ENCODE peak calls at places on chromosomes 6 and 20, in ten cellular contexts. Z, G, P, M, O, R, Y, E, W and X are unnamed samples.
A peak's percentile ranks its signal among the peaks of the same experiment; 100 is the strongest.

GRCh38 chr6:135478626-135479025 is 18.9 kb downstream of the AHI1 start:
- DNase-seq in Z (no peak), G (no peak), P (no peak), M (no peak), O (no peak), R (no peak), Y (no peak), E (no peak), W (no peak), X (no peak)

GRCh38 chr20:61835301-61835700 is 230.4 kb downstream of the TAF4 start:
- DNase-seq in Z (no peak), G (no peak), P (no peak), M (no peak), O (no peak), R (peak; percentile 12), Y (no peak), E (no peak), W (no peak), X (no peak)

GRCh38 chr20:13205848-13206434 is 15.1 kb upstream of the ISM1 start:
- DNase-seq in Z (no peak), G (no peak), P (no peak), M (no peak), O (no peak), R (no peak), Y (no peak), E (no peak), W (no peak), X (no peak)

GRCh38 chr6:10347561-10348327 is 67.1 kb downstream of the TFAP2A start:
- DNase-seq in Z (no peak), G (no peak), P (no peak), M (peak; percentile 18), O (no peak), R (no peak), Y (no peak), E (no peak), W (peak; percentile 45), X (no peak)

GRCh38 chr6:21900730-21901129 is 307.2 kb downstream of the SOX4 start:
- DNase-seq in Z (no peak), G (peak; percentile 75), P (no peak), M (peak; percentile 70), O (no peak), R (no peak), Y (no peak), E (peak; percentile 66), W (peak; percentile 87), X (no peak)

GRCh38 chr20:52031206-52031573 is 160.4 kb downstream of the ZFP64 start:
- DNase-seq in Z (no peak), G (no peak), P (no peak), M (no peak), O (peak; percentile 38), R (no peak), Y (no peak), E (no peak), W (no peak), X (no peak)

GRCh38 chr6:44000164-44000842 is 126.9 kb downstream of the MRPL14 start:
- DNase-seq in Z (peak; percentile 84), G (no peak), P (peak; percentile 75), M (no peak), O (no peak), R (peak; percentile 85), Y (no peak), E (no peak), W (peak; percentile 22), X (no peak)

GRCh38 chr6:75760320-75760719 is 11.3 kb downstream of the MYO6 start:
- DNase-seq in Z (no peak), G (no peak), P (no peak), M (no peak), O (no peak), R (no peak), Y (no peak), E (no peak), W (no peak), X (no peak)

GRCh38 chr6:101393291-101394251 is at the start of gene GRIK2:
- DNase-seq in Z (no peak), G (peak; percentile 33), P (peak; percentile 23), M (peak; percentile 56), O (no peak), R (no peak), Y (no peak), E (no peak), W (peak; percentile 7), X (no peak)

GRCh38 chr6:68778356-68779020 is 143.4 kb downstream of the ADGRB3 start:
- DNase-seq in Z (no peak), G (peak; percentile 78), P (peak; percentile 26), M (peak; percentile 38), O (no peak), R (no peak), Y (no peak), E (peak; percentile 51), W (peak; percentile 39), X (no peak)

GRCh38 chr6:142387997-142388815 is 86.4 kb downstream of the ADGRG6 start:
- DNase-seq in Z (no peak), G (peak; percentile 82), P (peak; percentile 27), M (peak; percentile 43), O (no peak), R (no peak), Y (no peak), E (peak; percentile 81), W (peak; percentile 39), X (no peak)

GRCh38 chr20:61482425-61482887 is 230.4 kb downstream of the CDH4 start:
- DNase-seq in Z (no peak), G (no peak), P (no peak), M (no peak), O (no peak), R (no peak), Y (no peak), E (no peak), W (no peak), X (no peak)

GRCh38 chr20:62908971-62909791 is 17.1 kb downstream of the DIDO1 start:
- DNase-seq in Z (no peak), G (no peak), P (no peak), M (no peak), O (no peak), R (no peak), Y (no peak), E (no peak), W (no peak), X (no peak)

GRCh38 chr6:3311798-3312197 is 53.1 kb downstream of the PSMG4 start:
- DNase-seq in Z (no peak), G (no peak), P (no peak), M (no peak), O (no peak), R (no peak), Y (no peak), E (no peak), W (no peak), X (no peak)

GRCh38 chr6:125868996-125869395 is 78.2 kb downstream of the NCOA7 start:
- DNase-seq in Z (no peak), G (no peak), P (no peak), M (no peak), O (no peak), R (no peak), Y (peak; percentile 42), E (peak; percentile 36), W (no peak), X (no peak)

GRCh38 chr20:53948383-53949318 is 121.7 kb downstream of the BCAS1 start:
- DNase-seq in Z (no peak), G (no peak), P (no peak), M (no peak), O (no peak), R (no peak), Y (no peak), E (no peak), W (no peak), X (no peak)

DNA sequence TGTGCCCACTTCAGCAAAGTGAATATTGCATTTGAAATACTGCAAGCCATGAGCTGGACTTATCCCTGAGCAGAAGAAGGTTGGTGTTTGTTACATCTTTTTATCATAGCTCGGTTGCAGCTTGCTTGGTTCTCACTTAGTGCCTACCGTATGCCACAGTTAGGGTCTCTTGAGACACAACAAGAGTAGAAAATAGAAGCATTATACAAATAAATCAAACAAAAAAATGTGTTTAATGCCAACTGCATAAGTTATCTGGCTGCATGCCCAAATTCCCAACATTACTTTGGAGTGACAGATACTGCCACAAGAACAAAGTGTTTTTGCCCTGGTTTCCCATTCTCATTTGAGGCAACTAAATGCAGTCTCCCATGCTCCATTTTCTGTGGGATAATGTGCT is 53.9 kb upstream of the LAMP5 start:
- DNase-seq in Z (no peak), G (peak; percentile 48), P (no peak), M (peak; percentile 40), O (no peak), R (no peak), Y (no peak), E (peak; percentile 34), W (peak; percentile 41), X (no peak)
- H3K4me3 ChIP-seq in Z (no peak overlapping the region), G (no peak overlapping the region), P (no peak overlapping the region), M (no peak overlapping the region), O (no peak overlapping the region), R (no peak overlapping the region), Y (no peak overlapping the region), E (no peak overlapping the region), W (no peak overlapping the region), X (no peak overlapping the region)

GRCh38 chr6:162852810-162853577 is 125.2 kb downstream of the PACRG start:
- DNase-seq in Z (no peak), G (no peak), P (no peak), M (no peak), O (no peak), R (no peak), Y (no peak), E (no peak), W (no peak), X (no peak)
- TF ChIP-seq CTCF in Z (no peak), G (no peak), P (no peak), M (no peak), O (no peak), R (no peak), Y (no peak), E (no peak), W (no peak), X (no peak)

DNA sequence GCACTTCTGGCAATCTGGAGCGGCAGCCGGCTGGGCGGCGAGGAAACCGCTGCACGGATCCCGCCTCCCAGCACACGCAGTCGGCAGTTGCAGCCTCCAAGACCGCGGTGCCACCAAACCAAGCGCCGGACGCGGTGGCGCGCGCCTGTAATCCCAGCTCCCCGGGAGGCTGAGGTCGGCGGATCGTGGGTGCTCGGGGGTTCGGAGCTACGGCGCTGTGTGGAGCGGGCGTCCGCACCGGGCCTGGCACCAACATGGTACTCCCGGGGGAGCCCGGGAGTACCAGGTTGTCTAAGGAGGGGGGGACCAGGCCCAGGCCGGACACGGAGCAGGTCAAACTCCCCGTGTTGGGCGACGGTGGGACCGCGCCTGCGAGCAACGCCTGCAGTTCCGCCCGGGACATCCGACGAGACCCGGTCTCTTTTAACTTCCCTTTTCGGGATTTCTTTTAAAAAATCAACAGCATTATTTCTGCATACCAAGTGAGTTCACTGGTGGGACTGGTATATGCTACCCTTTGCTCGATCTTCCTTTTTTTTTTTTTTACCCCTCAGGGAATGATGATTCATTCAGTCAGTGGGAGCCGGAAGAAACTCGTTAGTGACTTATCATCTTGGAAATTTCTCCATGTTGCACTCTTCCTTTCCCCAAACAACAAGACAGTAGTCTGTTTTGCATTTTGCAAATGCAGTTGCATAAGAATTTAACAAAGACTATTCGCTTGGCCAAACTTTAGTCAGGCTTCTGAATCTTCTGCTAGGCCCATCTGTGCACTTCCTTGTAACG is 27.6 kb downstream of the ZNF311 start:
- DNase-seq in Z (no peak), G (peak; percentile 78), P (peak; percentile 25), M (peak; percentile 22), O (no peak), R (no peak), Y (peak; percentile 27), E (peak; percentile 34), W (peak; percentile 42), X (no peak)
- H3K4me3 ChIP-seq in Z (peak overlapping the region; percentile 49), G (peak overlapping the region; percentile 46), P (peak overlapping the region; percentile 51), M (peak overlapping the region; percentile 58), O (peak overlapping the region; percentile 41), R (no peak overlapping the region), Y (peak overlapping the region; percentile 39), E (peak overlapping the region; percentile 31), W (peak overlapping the region; percentile 54), X (peak overlapping the region; percentile 37)

GRCh38 chr6:134065706-134066105 is 13.3 kb upstream of the SLC2A12 start:
- DNase-seq in Z (no peak), G (peak; percentile 42), P (peak; percentile 41), M (no peak), O (no peak), R (no peak), Y (no peak), E (no peak), W (no peak), X (no peak)
- TF ChIP-seq CTCF in Z (peak; percentile 50), G (peak; percentile 49), P (peak; percentile 55), M (peak; percentile 46), O (peak; percentile 42), R (no peak), Y (peak; percentile 22), E (peak; percentile 16), W (peak; percentile 39), X (no peak)